ENCODE peak calls at places on chromosome 21, in five cellular contexts. X, V, P, U and M are unnamed samples.

GRCh38 chr21:31888936-31889371 is 16.1 kb downstream of the HUNK start:
- DNase-seq in P (no peak), V (no peak), X (peak), U (no peak), M (no peak)

GRCh38 chr21:26686278-26686677 is 113.2 kb upstream of the CYYR1 start:
- DNase-seq in U (no peak), P (no peak), X (peak), V (no peak), M (no peak)

GRCh38 chr21:42160111-42160949 is 58.6 kb upstream of the ABCG1 start:
- DNase-seq in V (no peak), U (no peak), P (no peak), X (no peak), M (peak)

GRCh38 chr21:32604484-32604883 is 7.7 kb downstream of the CFAP298 start:
- DNase-seq in X (no peak), P (no peak), U (no peak), V (no peak), M (no peak)

GRCh38 chr21:10418649-10419048 is 102.7 kb upstream of the TPTE start:
- DNase-seq in X (no peak), P (no peak), V (no peak), U (no peak), M (no peak)

GRCh38 chr21:26007911-26008579 is 162.5 kb downstream of the APP start:
- DNase-seq in X (no peak), U (no peak), P (no peak), V (no peak), M (no peak)

GRCh38 chr21:46069719-46070279 is 28.1 kb upstream of the COL6A2 start:
- DNase-seq in X (no peak), U (peak), P (no peak), V (peak), M (peak)

GRCh38 chr21:46124083-46124925 is 26.4 kb downstream of the COL6A2 start:
- DNase-seq in X (peak), U (peak), V (peak), P (no peak), M (peak)

GRCh38 chr21:38167345-38167744 is 89.4 kb upstream of the KCNJ15 start:
- DNase-seq in X (no peak), U (no peak), V (no peak), P (no peak), M (no peak)

GRCh38 chr21:38170283-38170682 is 86.5 kb upstream of the KCNJ15 start:
- DNase-seq in X (no peak), V (no peak), P (peak), U (no peak), M (no peak)

GRCh38 chr21:38170705-38171682 is 85.8 kb upstream of the KCNJ15 start:
- DNase-seq in X (no peak), U (no peak), P (no peak), V (no peak), M (no peak)

GRCh38 chr21:38175321-38175720 is 81.5 kb upstream of the KCNJ15 start:
- DNase-seq in U (no peak), P (no peak), X (no peak), V (no peak), M (no peak)

GRCh38 chr21:38171723-38172344 is 85.0 kb upstream of the KCNJ15 start:
- DNase-seq in P (peak), X (no peak), V (no peak), U (no peak), M (no peak)
- TF ChIP-seq CTCF in P (peak), X (peak), V (no peak), U (no peak), M (peak)

DNA sequence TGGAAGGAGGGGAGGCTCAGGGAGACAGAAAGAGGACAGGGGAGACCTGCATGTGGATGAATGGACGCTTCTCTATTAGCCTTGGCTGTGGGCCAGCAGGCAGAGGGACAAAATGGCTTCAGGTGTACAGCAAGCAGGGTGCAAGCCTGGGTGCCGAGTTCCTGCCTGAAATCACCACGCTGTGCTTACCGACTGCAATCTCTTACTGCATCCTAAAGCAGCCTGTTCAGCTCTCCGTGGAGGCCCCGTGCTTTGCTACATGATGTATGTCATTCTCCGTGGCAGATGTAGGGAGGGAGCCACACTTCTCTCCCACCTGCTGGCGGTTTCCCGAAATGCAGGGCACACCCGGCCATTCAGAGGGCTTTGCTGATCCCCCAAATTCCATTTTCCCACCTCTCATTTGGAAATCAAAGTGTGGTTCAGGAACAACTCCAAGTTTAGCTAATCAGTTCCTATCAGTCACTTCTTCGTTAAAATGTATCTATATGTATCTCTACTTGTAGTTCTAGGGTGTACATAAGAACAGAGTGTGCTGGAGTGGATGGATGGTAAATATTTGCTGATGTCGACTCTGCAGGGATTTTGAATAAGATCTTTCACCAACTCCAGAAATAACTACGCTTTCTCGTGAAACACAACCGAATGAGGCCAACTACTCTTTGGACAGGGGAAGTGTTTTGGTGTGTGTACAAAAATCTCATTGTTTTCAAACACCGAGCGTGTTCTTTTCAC is 122.3 kb upstream of the BACE2 start:
- DNase-seq in P (no peak), U (no peak), X (peak), V (no peak), M (no peak)
- TF ChIP-seq CTCF in P (no peak), U (no peak), X (no peak), V (peak), M (peak)

GRCh38 chr21:17396948-17397347 is 115.9 kb upstream of the CXADR start:
- DNase-seq in P (no peak), X (no peak), V (no peak), U (no peak), M (no peak)
- TF ChIP-seq CTCF in P (no peak), X (no peak), V (no peak), U (no peak), M (no peak)

DNA sequence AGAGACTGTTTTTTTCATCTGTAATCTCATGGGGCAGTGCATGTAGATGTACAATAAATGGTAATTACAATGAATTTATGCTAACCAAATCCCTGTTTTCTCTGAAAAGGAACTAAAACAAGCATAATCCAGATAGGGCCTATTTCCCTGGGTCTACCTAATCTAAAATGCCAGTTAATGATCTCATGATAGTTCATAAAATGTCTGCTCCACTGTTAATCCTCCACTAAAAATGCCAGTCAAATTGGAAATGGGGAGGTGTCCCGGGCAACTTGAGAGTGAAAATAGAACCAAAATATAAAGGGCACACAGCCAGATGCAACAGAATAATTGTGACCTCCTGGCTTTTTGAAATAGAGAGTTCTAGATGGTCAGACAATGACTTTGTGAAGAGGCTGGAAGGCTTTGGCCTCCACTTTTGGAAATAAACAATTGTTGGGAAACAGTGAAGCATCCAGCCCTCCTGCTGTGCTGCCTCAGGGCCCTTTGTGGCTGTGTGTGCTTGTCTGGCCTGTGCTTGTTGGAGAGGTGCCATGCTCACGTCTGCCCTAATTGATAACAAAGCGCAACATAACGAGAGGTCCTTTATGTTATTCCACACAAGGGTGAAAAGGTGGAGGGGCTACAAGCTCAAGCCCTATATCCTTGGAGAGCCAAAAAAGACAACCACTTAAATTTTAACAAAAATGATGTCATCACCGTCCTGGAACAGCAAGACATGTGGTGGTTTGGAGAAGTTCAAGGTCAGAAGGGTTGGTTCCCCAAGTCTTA is 97.8 kb downstream of the ATP5PO start:
- DNase-seq in P (no peak), X (peak), V (no peak), U (no peak), M (no peak)
- TF ChIP-seq CTCF in P (no peak), X (no peak), V (no peak), U (no peak), M (peak)

DNA sequence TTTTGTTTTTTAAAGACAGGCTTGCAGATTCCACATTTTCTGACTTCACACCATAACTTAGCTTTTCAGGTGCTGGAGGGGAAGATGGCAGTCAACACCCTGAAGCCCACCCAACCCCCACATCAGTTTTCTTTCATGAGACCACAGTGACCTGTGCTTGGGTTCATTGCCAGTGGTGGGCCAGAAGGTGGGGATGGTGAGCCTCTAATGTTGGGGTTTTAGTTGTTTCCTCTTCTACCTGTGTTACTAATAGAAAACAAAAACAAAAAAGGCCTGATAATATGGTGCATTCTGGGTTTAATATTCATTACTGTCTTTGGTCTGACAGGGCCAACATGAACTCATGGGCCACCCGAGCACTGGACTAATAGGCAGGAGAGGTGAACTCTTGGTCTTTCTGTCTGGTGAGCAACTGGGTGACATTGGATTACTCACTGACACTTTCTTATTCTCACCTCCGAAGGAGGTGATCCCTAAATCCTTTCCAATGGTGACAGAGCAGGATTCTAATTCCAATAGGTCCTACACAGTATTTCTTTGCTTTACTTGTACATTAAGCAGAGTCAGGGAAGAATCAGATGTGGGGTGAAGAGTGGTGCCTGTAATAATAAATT is 132.8 kb downstream of the CLIC6 start:
- DNase-seq in V (no peak), X (peak), P (no peak), U (no peak), M (no peak)
- TF ChIP-seq CTCF in V (no peak), X (peak), P (peak), U (no peak), M (peak)

GRCh38 chr21:38833122-38833521 is 27.4 kb downstream of the ETS2 start:
- DNase-seq in V (no peak), X (no peak), P (no peak), U (no peak), M (no peak)
- TF ChIP-seq CTCF in V (no peak), X (peak), P (no peak), U (no peak), M (peak)

DNA sequence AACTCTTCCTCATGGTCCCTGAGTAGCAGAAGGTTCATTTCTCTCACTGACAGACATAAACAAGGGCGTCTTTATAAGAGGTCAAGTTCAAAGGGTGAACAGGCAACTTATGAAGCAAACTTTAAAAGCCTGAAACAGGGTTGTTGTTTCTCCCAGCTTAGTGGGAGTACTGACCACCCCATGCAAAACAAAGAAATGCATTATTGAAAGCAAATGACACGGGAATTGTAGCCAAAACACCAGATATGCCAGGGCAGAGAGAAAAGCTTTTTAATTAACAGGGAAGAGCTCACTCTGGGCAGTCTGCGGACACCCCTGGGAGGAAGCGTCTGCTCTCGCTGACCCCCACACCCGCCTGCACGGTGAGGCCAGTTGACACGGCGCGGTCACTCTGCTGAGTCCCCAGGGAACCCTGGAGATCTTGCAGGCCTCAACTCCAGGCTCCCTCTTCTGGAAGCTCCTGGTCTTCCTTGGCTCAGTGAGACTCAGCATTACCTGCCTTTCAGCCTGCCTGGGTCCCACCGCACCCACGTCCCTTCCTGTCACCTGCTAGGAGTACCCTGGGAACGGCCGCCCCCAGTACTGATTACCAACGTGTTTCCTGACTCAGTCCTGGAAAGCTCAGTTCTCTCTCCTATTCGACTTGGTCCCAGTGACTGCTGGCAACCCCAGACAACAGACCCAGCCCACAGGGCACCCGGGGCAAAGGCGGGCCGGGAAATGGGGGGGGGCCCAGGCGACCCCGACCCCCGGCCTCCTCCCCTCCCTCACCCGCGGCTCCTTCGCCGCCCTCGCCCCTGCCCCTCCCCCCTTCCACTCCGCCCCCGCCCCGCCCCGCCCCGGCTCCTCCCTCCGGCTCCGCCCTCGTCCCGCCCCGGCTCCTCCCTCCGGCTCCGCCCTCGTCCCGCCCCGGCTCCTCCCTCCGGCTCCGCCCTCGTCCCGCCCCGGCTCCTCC is 972 bp downstream of the CFAP410 start:
- DNase-seq in V (peak), U (peak), X (peak), P (peak), M (no peak)
- TF ChIP-seq CTCF in V (peak), U (peak), X (peak), P (peak), M (peak)

DNA sequence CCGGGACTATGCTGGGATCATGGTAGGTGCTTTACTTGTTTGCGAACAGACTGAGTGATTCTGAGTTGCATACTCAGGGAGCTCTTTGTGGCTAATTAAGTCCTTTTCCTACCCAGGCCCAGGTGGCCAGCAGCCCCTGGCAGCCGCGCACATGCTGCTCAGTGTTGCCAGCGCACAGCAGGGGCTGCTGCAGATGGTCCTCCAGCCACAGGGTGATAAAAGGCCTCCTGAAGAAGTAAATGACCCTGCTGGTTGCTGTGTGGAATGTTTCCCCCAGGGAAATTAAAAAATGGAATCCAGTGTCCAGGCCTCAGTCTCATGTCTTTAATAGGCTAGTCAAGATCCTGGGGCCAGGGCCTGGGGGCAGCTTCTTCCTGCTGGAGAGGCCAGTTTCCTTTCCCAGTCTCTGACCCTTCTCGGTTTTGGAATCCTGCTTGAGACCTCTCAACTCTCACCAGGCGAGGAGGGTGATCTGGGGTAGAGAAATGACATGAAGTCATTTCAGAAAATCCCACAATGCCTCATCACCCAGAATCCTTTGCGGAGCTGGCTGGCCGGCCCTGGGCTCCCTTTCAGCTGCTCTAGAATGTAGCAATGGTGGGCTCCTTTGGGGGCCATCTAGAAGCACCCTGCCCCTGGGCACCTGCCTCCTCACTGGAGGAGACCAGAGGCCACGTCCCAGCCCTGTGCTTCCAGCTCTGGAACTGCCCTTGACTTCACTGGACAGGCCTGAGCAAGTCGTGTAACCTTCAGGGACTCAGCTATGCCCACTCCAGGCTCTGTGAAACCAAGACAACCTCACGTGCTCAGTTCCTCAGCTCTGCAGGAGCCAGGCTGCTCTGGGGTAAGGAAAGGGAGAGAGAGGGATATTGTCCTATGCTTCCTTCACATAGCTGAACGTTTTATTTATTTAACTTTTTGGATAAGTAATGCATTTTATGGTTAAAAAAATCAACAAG is 131.4 kb downstream of the MRPS6 start:
- DNase-seq in P (no peak), U (no peak), V (peak), X (peak), M (no peak)
- TF ChIP-seq CTCF in P (no peak), U (no peak), V (no peak), X (no peak), M (no peak)

GRCh38 chr21:27803571-27803970 is 836.7 kb upstream of the ADAMTS5 start:
- DNase-seq in U (no peak), P (no peak), X (no peak), V (no peak), M (no peak)

GRCh38 chr21:27799861-27800260 is 833.0 kb upstream of the ADAMTS5 start:
- DNase-seq in U (no peak), X (no peak), V (no peak), P (no peak), M (no peak)

GRCh38 chr21:27804515-27804914 is 837.6 kb upstream of the ADAMTS5 start:
- DNase-seq in X (no peak), V (no peak), P (no peak), U (no peak), M (no peak)

GRCh38 chr21:27805696-27806095 is 838.8 kb upstream of the ADAMTS5 start:
- DNase-seq in U (no peak), P (no peak), X (no peak), V (no peak), M (no peak)

DNA sequence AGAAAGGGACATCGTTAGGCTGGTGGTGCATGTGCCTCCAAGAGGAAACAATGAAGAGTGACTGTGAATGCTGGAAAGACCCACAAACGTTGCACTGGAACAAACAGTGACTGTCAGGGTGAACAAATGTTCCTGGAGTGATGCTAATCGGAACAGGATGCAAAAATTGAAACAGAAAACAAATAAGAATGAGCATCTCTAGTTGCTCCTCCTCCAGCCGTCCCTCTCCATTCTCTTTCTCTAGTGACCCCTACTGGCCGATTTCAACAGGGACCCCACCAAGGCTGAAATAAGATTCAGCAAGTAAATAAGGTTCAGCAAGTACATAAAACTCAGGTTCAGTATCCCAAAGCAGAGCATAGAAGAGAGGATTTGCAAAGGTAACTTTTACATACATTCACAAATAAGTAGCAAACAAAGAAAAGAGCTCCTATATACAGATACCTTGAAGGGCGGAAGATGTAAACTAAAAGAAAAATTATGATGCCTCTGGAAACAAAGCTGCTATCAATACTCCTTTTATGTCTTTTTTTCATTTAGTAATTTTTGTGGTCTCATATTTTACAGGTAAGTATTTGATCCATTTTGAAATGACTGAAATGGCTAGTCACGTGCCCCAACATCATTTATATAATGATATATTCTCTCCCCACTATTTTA is 836.1 kb upstream of the ADAMTS5 start:
- DNase-seq in P (peak), X (peak), U (no peak), V (no peak), M (no peak)
- TF ChIP-seq CTCF in P (peak), X (peak), U (peak), V (peak), M (peak)